ENCODE peak calls at places on chromosomes 3 and 15, in eight cellular contexts. N is stimulated activated CD8-positive, alpha-beta memory T cell treated with anti-CD3 and anti-CD28 coated beads, Interleukin-4, amount 100 ng/mL, for 1 hour; I is erythroblast; Y is GM18507; K is NT2/D1; P is GM23248; R is activated B cell treated with CpG ODN at 0.5 μM for 24 hours; E is T-helper 17 cell. H is an unnamed sample.

GRCh38 chr3:153144779-153145178 is 17.2 kb upstream of the RAP2B start:
- DNase-seq in N (no peak), I (no peak), Y (no peak), K (no peak), P (peak), R (no peak), E (no peak), H (no peak)

GRCh38 chr15:69225355-69226027 is 65.1 kb downstream of the GLCE start:
- DNase-seq in N (no peak), I (peak), Y (no peak), K (peak), P (peak), R (no peak), E (no peak), H (no peak)

GRCh38 chr3:11803977-11804903 is 42.4 kb downstream of the TAMM41 start:
- DNase-seq in N (peak), I (peak), Y (peak), K (peak), P (peak), R (no peak), E (no peak), H (no peak)

GRCh38 chr3:151772825-151773480 is 39.2 kb downstream of the AADACL2 start:
- DNase-seq in N (no peak), I (no peak), Y (no peak), K (no peak), P (no peak), R (no peak), E (no peak), H (no peak)

GRCh38 chr3:14371573-14372474 is 30.6 kb upstream of the SLC6A6 start:
- DNase-seq in N (no peak), I (peak), Y (peak), K (no peak), P (peak), R (no peak), E (no peak), H (no peak)

GRCh38 chr3:45972534-45973402 is 22.9 kb downstream of the FYCO1 start:
- DNase-seq in N (no peak), I (no peak), Y (no peak), K (no peak), P (peak), R (no peak), E (no peak), H (no peak)

GRCh38 chr15:49990835-49991540 is 128.0 kb downstream of the ATP8B4 start:
- DNase-seq in N (no peak), I (no peak), Y (no peak), K (no peak), P (peak), R (no peak), E (no peak), H (no peak)

GRCh38 chr15:93865610-93866009 is 365.8 kb upstream of the MCTP2 start:
- DNase-seq in N (no peak), I (no peak), Y (no peak), K (no peak), P (no peak), R (no peak), E (no peak), H (no peak)

GRCh38 chr3:84960581-84960980 is 1.8 kb downstream of the CADM2 start:
- DNase-seq in N (no peak), I (no peak), Y (no peak), K (no peak), P (no peak), R (no peak), E (no peak), H (no peak)

GRCh38 chr3:151630938-151631417 is 102.7 kb upstream of the AADACL2 start:
- DNase-seq in N (no peak), I (no peak), Y (no peak), K (no peak), P (peak), R (no peak), E (no peak), H (no peak)

GRCh38 chr3:155753038-155753647 is 8.3 kb upstream of the PLCH1 start:
- DNase-seq in N (no peak), I (peak), Y (no peak), K (no peak), P (peak), R (no peak), E (no peak), H (no peak)

GRCh38 chr3:99172736-99173657 is 271.5 kb upstream of the DCBLD2 start:
- DNase-seq in N (no peak), I (peak), Y (no peak), K (peak), P (peak), R (no peak), E (no peak), H (peak)

GRCh38 chr3:123723527-123724168 is 138.8 kb upstream of the HACD2 start:
- DNase-seq in N (peak), I (peak), Y (peak), K (peak), P (peak), R (no peak), E (no peak), H (peak)

GRCh38 chr3:52005571-52005986 is 9.9 kb upstream of the RPL29 start:
- DNase-seq in N (no peak), I (no peak), Y (no peak), K (peak), P (peak), R (no peak), E (no peak), H (no peak)

GRCh38 chr3:160134964-160135363 is 90.3 kb upstream of the C3orf80 start:
- DNase-seq in N (no peak), I (peak), Y (no peak), K (no peak), P (peak), R (no peak), E (no peak), H (no peak)

H was measured in GM12878.